ENCODE peak calls at places on chromosomes 5 and 9, in five cellular contexts. T is HCT116, Y is A549, X is HepG2, W is SK-N-SH. K is an unnamed sample.

GRCh38 chr9:113990975-113991471 is 87.1 kb downstream of the AMBP start:
- DNase-seq in T (no peak), Y (no peak), X (no peak), W (no peak), K (no peak)

GRCh38 chr5:157449011-157449723 is 10.8 kb upstream of the NIPAL4 start:
- DNase-seq in T (no peak), Y (no peak), X (no peak), W (peak; percentile 44), K (no peak)

GRCh38 chr5:180910735-180911134 is 11.8 kb downstream of the BTNL8 start:
- DNase-seq in T (no peak), Y (no peak), X (no peak), W (no peak), K (no peak)

GRCh38 chr5:111680737-111681413 is 76.1 kb downstream of the NREP start:
- DNase-seq in T (peak; percentile 40), Y (peak; percentile 92), X (peak; percentile 90), W (peak; percentile 63), K (no peak)

GRCh38 chr5:143865421-143865820 is 53.5 kb downstream of the HMHB1 start:
- DNase-seq in T (no peak), Y (no peak), X (no peak), W (no peak), K (no peak)

GRCh38 chr9:19782005-19782404 is 6.8 kb downstream of the SLC24A2 start:
- DNase-seq in T (no peak), Y (peak; percentile 2), X (no peak), W (no peak), K (peak; percentile 64)

GRCh38 chr5:114822885-114823284 is 346.8 kb downstream of the TRIM36 start:
- DNase-seq in T (no peak), Y (no peak), X (no peak), W (no peak), K (no peak)

GRCh38 chr5:57650360-57651069 is 167.9 kb upstream of the ACTBL2 start:
- DNase-seq in T (peak; percentile 57), Y (peak; percentile 61), X (peak; percentile 93), W (peak; percentile 5), K (peak; percentile 43)

DNA sequence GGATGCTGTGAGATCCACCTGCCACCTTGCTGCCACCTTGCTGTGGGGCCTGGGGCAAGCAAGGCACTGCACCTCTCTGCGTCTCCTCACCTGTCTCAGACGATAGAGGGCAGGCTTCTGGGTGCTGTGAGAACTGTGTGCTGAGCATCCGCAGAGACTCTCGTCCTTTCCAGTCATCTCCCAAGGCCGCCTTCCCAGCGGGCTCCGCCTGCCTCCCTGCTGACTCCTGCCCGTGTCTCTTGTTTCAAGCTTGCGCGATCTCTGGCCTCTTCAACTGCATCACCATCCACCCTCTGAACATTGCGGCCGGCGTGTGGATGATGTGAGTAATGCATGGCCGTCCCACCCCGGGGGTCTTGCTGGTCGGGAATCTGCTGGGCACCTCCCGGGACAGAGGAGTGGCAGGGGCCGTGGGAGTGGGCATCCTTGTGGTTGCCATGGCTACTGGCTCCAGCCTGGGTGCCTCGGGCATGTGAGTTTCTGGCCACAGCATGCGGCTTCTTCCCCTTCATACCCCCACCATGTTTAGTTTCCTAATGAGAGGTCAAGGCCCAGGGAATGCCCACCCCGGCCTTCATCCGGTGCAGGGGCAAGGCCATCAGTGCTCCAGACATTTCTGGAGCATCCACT is 3.6 kb downstream of the CACFD1 start:
- DNase-seq in T (no peak), Y (peak; percentile 44), X (no peak), W (no peak), K (no peak)
- TF ChIP-seq CTCF in T (peak; percentile 98), Y (peak; percentile 12), X (peak; percentile 54), W (no peak), K (no peak)

GRCh38 chr9:133691659-133692363 is 46.3 kb downstream of the SARDH start:
- DNase-seq in T (no peak), Y (no peak), X (no peak), W (no peak), K (peak; percentile 47)
- H3K4me3 ChIP-seq in T (no peak overlapping the region), Y (no peak overlapping the region), X (no peak overlapping the region), W (no peak overlapping the region), K (no peak overlapping the region)

DNA sequence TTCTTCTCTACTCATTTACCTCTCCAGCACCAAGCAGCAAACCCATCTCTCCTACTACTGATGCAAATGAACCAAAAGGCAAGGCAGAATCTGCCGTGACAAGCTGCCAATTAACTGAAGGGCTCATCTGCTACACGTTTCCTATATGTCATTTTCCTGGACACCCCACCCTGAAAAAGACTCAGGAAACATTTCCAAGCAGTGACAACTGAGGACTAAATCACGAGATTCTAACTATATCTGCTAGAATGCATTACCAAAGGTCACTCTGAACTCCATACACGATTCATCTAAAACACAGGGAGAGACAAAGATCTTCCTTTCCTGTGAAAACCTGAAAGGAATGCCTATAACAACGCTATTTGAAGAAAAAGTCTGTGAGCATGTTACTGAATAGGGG is 12.9 kb downstream of the PLPP1 start:
- DNase-seq in T (no peak), Y (no peak), X (no peak), W (no peak), K (no peak)
- TF ChIP-seq MAX in T (no peak), Y (no peak), X (no peak), W (no peak), K (no peak)

GRCh38 chr5:176361437-176362097 is at the start of gene KIAA1191:
- DNase-seq in T (peak; percentile 77), Y (peak; percentile 90), X (peak; percentile 86), W (peak; percentile 92), K (peak; percentile 90)
- TF ChIP-seq CTCF in T (no peak), Y (peak; percentile 21), X (peak; percentile 69), W (peak; percentile 30), K (no peak)

GRCh38 chr9:115058684-115059315 is 59.2 kb downstream of the TNC start:
- DNase-seq in T (no peak), Y (no peak), X (no peak), W (no peak), K (no peak)

GRCh38 chr9:115058175-115058574 is 59.8 kb downstream of the TNC start:
- DNase-seq in T (no peak), Y (no peak), X (no peak), W (no peak), K (no peak)

GRCh38 chr9:115057559-115057958 is 60.4 kb downstream of the TNC start:
- DNase-seq in T (no peak), Y (no peak), X (no peak), W (no peak), K (no peak)

DNA sequence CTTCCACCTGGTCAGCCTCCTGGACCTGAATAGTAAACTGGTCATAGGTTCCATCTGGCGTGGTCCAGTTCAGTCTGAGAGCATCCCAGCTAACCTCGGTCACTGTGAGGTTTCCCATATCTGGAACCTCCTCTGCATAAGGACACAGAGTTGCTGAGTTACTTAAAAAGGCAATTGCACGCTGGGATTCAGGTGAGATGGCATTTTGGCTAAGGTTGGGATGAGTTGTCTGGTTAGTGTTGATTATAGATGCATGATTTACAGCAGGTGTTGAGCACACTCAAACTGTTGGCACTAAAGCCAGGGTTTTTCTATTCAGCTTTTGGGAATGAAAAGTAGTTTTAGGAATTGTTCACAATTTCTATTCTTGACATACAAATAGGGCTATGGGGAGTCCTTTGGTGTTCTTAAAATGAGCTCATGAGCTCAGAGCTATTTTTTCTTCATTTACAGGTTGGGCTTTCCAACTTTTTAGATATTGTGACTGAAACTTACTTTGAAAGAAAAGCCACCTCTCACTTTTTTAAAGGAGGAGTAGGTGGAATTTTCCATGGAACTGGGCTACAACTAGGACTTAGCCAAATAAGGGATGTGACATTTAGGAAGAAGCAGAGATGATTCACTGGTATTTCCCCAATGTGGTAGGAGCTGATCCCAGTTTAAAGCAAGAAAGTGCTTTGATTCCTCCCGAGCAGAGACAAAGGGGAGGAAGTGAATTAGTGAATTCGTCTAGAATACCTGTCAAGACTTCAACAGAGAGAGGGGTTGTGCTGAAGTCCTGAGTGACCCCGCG is 54.7 kb downstream of the TNC start:
- DNase-seq in T (no peak), Y (no peak), X (no peak), W (no peak), K (no peak)
- H3K4me3 ChIP-seq in T (no peak overlapping the region), Y (no peak overlapping the region), X (no peak overlapping the region), W (no peak overlapping the region), K (no peak overlapping the region)

GRCh38 chr9:134153450-134153849 is 10.9 kb downstream of the RNU6ATAC start:
- DNase-seq in T (no peak), Y (no peak), X (no peak), W (no peak), K (no peak)

GRCh38 chr9:134149380-134149779 is 13.5 kb downstream of the WDR5 start:
- DNase-seq in T (no peak), Y (no peak), X (no peak), W (no peak), K (no peak)

GRCh38 chr9:134152488-134152887 is 11.9 kb downstream of the RNU6ATAC start:
- DNase-seq in T (no peak), Y (no peak), X (no peak), W (no peak), K (no peak)

GRCh38 chr9:134152022-134152448 is 12.3 kb downstream of the RNU6ATAC start:
- DNase-seq in T (no peak), Y (no peak), X (no peak), W (no peak), K (no peak)

DNA sequence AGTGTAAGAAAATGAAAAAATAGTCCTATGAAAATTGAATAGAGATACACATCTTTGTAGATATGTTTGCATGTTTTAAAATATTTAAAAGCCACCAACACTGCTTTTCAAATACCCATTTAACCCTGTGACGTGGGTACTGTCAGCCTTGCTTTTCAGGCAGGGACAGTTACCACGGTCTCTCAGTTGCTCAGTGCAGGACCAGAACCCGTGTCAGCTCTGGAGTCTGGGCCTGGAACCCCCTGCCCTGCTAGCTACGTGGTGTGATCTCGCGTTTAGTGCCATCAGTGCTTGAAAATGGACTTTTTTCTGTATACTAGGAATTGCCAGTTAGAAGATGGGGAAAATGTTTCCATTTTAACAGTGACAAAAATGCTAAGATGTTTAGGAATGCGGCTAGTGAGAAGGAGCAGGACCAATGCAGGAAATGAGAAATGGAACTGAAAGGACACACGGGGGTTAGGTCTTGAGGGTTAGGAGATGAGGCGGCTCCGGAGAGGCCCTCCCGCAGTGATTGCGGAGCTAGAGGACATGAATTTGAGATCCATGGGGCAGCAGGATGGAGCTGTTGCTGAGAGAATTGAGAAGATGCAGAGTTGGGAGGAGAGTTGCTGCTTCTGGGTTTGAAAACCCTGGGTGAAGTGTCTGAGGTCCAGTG is 13.7 kb downstream of the RNU6ATAC start:
- DNase-seq in T (no peak), Y (no peak), X (no peak), W (no peak), K (no peak)
- TF ChIP-seq MAX in T (no peak), Y (no peak), X (no peak), W (no peak), K (no peak)

DNA sequence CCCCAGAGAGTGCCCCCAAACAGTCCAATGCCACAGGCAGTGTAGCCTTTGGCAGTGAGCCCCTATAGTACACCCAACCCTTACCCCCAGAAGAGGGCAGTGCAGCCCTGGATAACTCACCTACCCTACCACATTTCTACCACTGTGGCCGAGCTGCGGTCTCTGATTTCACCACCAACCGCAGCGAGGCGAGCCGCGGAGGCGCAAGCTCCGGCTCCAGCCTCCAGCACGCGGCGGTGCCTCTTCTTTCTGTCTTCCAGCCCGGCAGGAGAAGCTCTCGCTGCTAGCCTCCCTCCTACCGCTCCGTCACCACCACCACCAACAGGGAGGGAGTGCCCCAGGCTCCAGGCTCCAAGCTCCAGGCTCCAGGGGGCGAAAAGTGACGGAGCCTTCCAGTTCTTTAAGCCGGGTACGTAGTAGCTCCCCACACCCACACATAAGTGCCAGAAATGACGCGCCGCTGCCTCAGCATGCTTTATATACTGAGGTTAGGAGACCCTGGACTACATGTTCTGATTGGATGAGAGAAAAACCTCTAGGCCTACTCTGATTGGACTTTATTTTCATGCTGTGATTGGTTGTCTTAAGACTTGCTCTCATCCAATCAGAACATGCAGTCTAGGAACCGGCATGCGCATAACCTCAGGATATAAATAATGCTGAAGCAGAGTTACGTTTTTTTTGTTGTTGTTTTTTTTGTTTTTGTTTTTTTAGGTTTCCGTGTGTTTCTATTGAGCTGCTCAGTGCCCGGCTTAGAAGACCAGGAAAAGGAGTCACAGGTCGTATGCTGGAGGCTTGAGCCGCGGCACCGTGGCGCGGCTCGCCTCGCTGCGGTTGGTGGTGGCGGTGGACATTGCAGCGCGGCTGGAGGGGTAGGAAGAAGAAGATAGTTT is at the start of gene PCAT7:
- DNase-seq in T (peak; percentile 74), Y (peak; percentile 88), X (peak; percentile 84), W (peak; percentile 56), K (peak; percentile 92)
- TF ChIP-seq CTCF in T (peak; percentile 84), Y (peak; percentile 86), X (peak; percentile 93), W (no peak), K (peak; percentile 58)